ENCODE peak calls at places on chromosomes 6 and 20, in nine cellular contexts. One of them, this sample, is unnamed.

GRCh38 chr6:101614774-101615173 is 221.3 kb downstream of the GRIK2 start:
- DNase-seq in heart right ventricle: no peak
- DNase-seq in tibial nerve: no peak
- DNase-seq in naive thymus-derived CD4-positive, alpha-beta T cell: no peak
- DNase-seq in NB4: no peak
- DNase-seq in AG10803: peak
- DNase-seq in neural progenitor cell: peak
- DNase-seq in fibroblast of pulmonary artery: peak
- DNase-seq in ovary: no peak
- DNase-seq in this sample: no peak

GRCh38 chr20:16301981-16302380 is 271.3 kb downstream of the KIF16B start:
- DNase-seq in heart right ventricle: no peak
- DNase-seq in tibial nerve: no peak
- DNase-seq in naive thymus-derived CD4-positive, alpha-beta T cell: no peak
- DNase-seq in NB4: no peak
- DNase-seq in AG10803: no peak
- DNase-seq in neural progenitor cell: no peak
- DNase-seq in fibroblast of pulmonary artery: no peak
- DNase-seq in ovary: no peak
- DNase-seq in this sample: no peak

GRCh38 chr20:52275243-52275817 is 83.8 kb upstream of the ZFP64 start:
- DNase-seq in heart right ventricle: no peak
- DNase-seq in tibial nerve: no peak
- DNase-seq in naive thymus-derived CD4-positive, alpha-beta T cell: no peak
- DNase-seq in NB4: no peak
- DNase-seq in AG10803: peak
- DNase-seq in neural progenitor cell: no peak
- DNase-seq in fibroblast of pulmonary artery: no peak
- DNase-seq in ovary: no peak
- DNase-seq in this sample: no peak

GRCh38 chr6:67544851-67545452 is 1090.1 kb upstream of the ADGRB3 start:
- DNase-seq in heart right ventricle: no peak
- DNase-seq in tibial nerve: no peak
- DNase-seq in naive thymus-derived CD4-positive, alpha-beta T cell: no peak
- DNase-seq in NB4: peak
- DNase-seq in AG10803: no peak
- DNase-seq in neural progenitor cell: no peak
- DNase-seq in fibroblast of pulmonary artery: no peak
- DNase-seq in ovary: no peak
- DNase-seq in this sample: no peak

GRCh38 chr6:33622456-33623431 is 1.6 kb downstream of the ITPR3 start:
- DNase-seq in heart right ventricle: no peak
- DNase-seq in tibial nerve: no peak
- DNase-seq in naive thymus-derived CD4-positive, alpha-beta T cell: no peak
- DNase-seq in NB4: no peak
- DNase-seq in AG10803: no peak
- DNase-seq in neural progenitor cell: no peak
- DNase-seq in fibroblast of pulmonary artery: peak
- DNase-seq in ovary: no peak
- DNase-seq in this sample: peak

GRCh38 chr6:16140607-16141006 is 11.7 kb downstream of the MYLIP start:
- DNase-seq in heart right ventricle: no peak
- DNase-seq in tibial nerve: no peak
- DNase-seq in naive thymus-derived CD4-positive, alpha-beta T cell: no peak
- DNase-seq in NB4: no peak
- DNase-seq in AG10803: no peak
- DNase-seq in neural progenitor cell: no peak
- DNase-seq in fibroblast of pulmonary artery: no peak
- DNase-seq in ovary: no peak
- DNase-seq in this sample: no peak

GRCh38 chr20:49748525-49748838 is 34.8 kb upstream of the B4GALT5 start:
- DNase-seq in heart right ventricle: no peak
- DNase-seq in tibial nerve: no peak
- DNase-seq in naive thymus-derived CD4-positive, alpha-beta T cell: no peak
- DNase-seq in NB4: no peak
- DNase-seq in AG10803: no peak
- DNase-seq in neural progenitor cell: no peak
- DNase-seq in fibroblast of pulmonary artery: no peak
- DNase-seq in ovary: no peak
- DNase-seq in this sample: no peak

GRCh38 chr6:70547313-70547712 is 19.4 kb upstream of the SDHAF4 start:
- DNase-seq in heart right ventricle: no peak
- DNase-seq in tibial nerve: no peak
- DNase-seq in naive thymus-derived CD4-positive, alpha-beta T cell: no peak
- DNase-seq in NB4: peak
- DNase-seq in AG10803: peak
- DNase-seq in neural progenitor cell: peak
- DNase-seq in fibroblast of pulmonary artery: peak
- DNase-seq in ovary: no peak
- DNase-seq in this sample: no peak

GRCh38 chr6:73710470-73710869 is 14.5 kb downstream of the CD109 start:
- DNase-seq in heart right ventricle: no peak
- DNase-seq in tibial nerve: peak
- DNase-seq in naive thymus-derived CD4-positive, alpha-beta T cell: no peak
- DNase-seq in NB4: no peak
- DNase-seq in AG10803: peak
- DNase-seq in neural progenitor cell: no peak
- DNase-seq in fibroblast of pulmonary artery: peak
- DNase-seq in ovary: no peak
- DNase-seq in this sample: no peak

GRCh38 chr6:87095056-87095527 is at the start of gene CGA:
- DNase-seq in heart right ventricle: no peak
- DNase-seq in tibial nerve: no peak
- DNase-seq in naive thymus-derived CD4-positive, alpha-beta T cell: no peak
- DNase-seq in NB4: no peak
- DNase-seq in AG10803: no peak
- DNase-seq in neural progenitor cell: no peak
- DNase-seq in fibroblast of pulmonary artery: peak
- DNase-seq in ovary: no peak
- DNase-seq in this sample: no peak

GRCh38 chr20:36991708-36992107 is 40.2 kb upstream of the SAMHD1 start:
- DNase-seq in heart right ventricle: no peak
- DNase-seq in tibial nerve: no peak
- DNase-seq in naive thymus-derived CD4-positive, alpha-beta T cell: no peak
- DNase-seq in NB4: no peak
- DNase-seq in AG10803: no peak
- DNase-seq in neural progenitor cell: no peak
- DNase-seq in fibroblast of pulmonary artery: no peak
- DNase-seq in ovary: no peak
- DNase-seq in this sample: no peak

GRCh38 chr20:17721802-17722486 is 22.2 kb downstream of the BANF2 start:
- DNase-seq in heart right ventricle: no peak
- DNase-seq in tibial nerve: no peak
- DNase-seq in naive thymus-derived CD4-positive, alpha-beta T cell: no peak
- DNase-seq in NB4: no peak
- DNase-seq in AG10803: no peak
- DNase-seq in neural progenitor cell: no peak
- DNase-seq in fibroblast of pulmonary artery: peak
- DNase-seq in ovary: no peak
- DNase-seq in this sample: no peak

GRCh38 chr20:43529457-43530153 is 22.1 kb downstream of the L3MBTL1 start:
- DNase-seq in heart right ventricle: no peak
- DNase-seq in tibial nerve: no peak
- DNase-seq in naive thymus-derived CD4-positive, alpha-beta T cell: no peak
- DNase-seq in NB4: no peak
- DNase-seq in AG10803: no peak
- DNase-seq in neural progenitor cell: no peak
- DNase-seq in fibroblast of pulmonary artery: no peak
- DNase-seq in ovary: no peak
- DNase-seq in this sample: no peak

GRCh38 chr20:59662856-59663512 is 58.6 kb downstream of the PHACTR3 start:
- DNase-seq in heart right ventricle: no peak
- DNase-seq in tibial nerve: no peak
- DNase-seq in naive thymus-derived CD4-positive, alpha-beta T cell: no peak
- DNase-seq in NB4: no peak
- DNase-seq in AG10803: no peak
- DNase-seq in neural progenitor cell: no peak
- DNase-seq in fibroblast of pulmonary artery: no peak
- DNase-seq in ovary: no peak
- DNase-seq in this sample: no peak

GRCh38 chr6:158644227-158645063 is at the start of gene DYNLT1:
- DNase-seq in heart right ventricle: peak
- DNase-seq in tibial nerve: peak
- DNase-seq in naive thymus-derived CD4-positive, alpha-beta T cell: peak
- DNase-seq in NB4: peak
- DNase-seq in AG10803: peak
- DNase-seq in neural progenitor cell: peak
- DNase-seq in fibroblast of pulmonary artery: peak
- DNase-seq in ovary: peak
- DNase-seq in this sample: peak

GRCh38 chr20:57317316-57317788 is 12.3 kb upstream of the SPO11 start:
- DNase-seq in heart right ventricle: no peak
- DNase-seq in tibial nerve: no peak
- DNase-seq in naive thymus-derived CD4-positive, alpha-beta T cell: no peak
- DNase-seq in NB4: no peak
- DNase-seq in AG10803: no peak
- DNase-seq in neural progenitor cell: no peak
- DNase-seq in fibroblast of pulmonary artery: no peak
- DNase-seq in ovary: no peak
- DNase-seq in this sample: no peak

GRCh38 chr6:27679308-27679967 is 206.5 kb upstream of the ZNF184 start:
- DNase-seq in heart right ventricle: no peak
- DNase-seq in tibial nerve: no peak
- DNase-seq in naive thymus-derived CD4-positive, alpha-beta T cell: no peak
- DNase-seq in NB4: no peak
- DNase-seq in AG10803: no peak
- DNase-seq in neural progenitor cell: peak
- DNase-seq in fibroblast of pulmonary artery: no peak
- DNase-seq in ovary: no peak
- DNase-seq in this sample: no peak
- H3K4me3 ChIP-seq in heart right ventricle: no peak
- H3K4me3 ChIP-seq in tibial nerve: no peak
- H3K4me3 ChIP-seq in naive thymus-derived CD4-positive, alpha-beta T cell: no peak
- H3K4me3 ChIP-seq in NB4: no peak
- H3K4me3 ChIP-seq in AG10803: no peak
- H3K4me3 ChIP-seq in neural progenitor cell: peak
- H3K4me3 ChIP-seq in fibroblast of pulmonary artery: peak
- H3K4me3 ChIP-seq in ovary: peak
- H3K4me3 ChIP-seq in this sample: no peak

GRCh38 chr6:30987304-30987703 is 3.8 kb downstream of the MUC21 start:
- DNase-seq in heart right ventricle: no peak
- DNase-seq in tibial nerve: no peak
- DNase-seq in naive thymus-derived CD4-positive, alpha-beta T cell: no peak
- DNase-seq in NB4: no peak
- DNase-seq in AG10803: no peak
- DNase-seq in neural progenitor cell: no peak
- DNase-seq in fibroblast of pulmonary artery: no peak
- DNase-seq in ovary: no peak
- DNase-seq in this sample: no peak
- H3K4me3 ChIP-seq in heart right ventricle: no peak
- H3K4me3 ChIP-seq in tibial nerve: no peak
- H3K4me3 ChIP-seq in naive thymus-derived CD4-positive, alpha-beta T cell: no peak
- H3K4me3 ChIP-seq in NB4: no peak
- H3K4me3 ChIP-seq in AG10803: no peak
- H3K4me3 ChIP-seq in neural progenitor cell: no peak
- H3K4me3 ChIP-seq in fibroblast of pulmonary artery: no peak
- H3K4me3 ChIP-seq in ovary: no peak
- H3K4me3 ChIP-seq in this sample: no peak

GRCh38 chr6:8642131-8642530 is 206.8 kb upstream of the SLC35B3 start:
- DNase-seq in heart right ventricle: no peak
- DNase-seq in tibial nerve: peak
- DNase-seq in naive thymus-derived CD4-positive, alpha-beta T cell: no peak
- DNase-seq in NB4: no peak
- DNase-seq in AG10803: no peak
- DNase-seq in neural progenitor cell: peak
- DNase-seq in fibroblast of pulmonary artery: no peak
- DNase-seq in ovary: no peak
- DNase-seq in this sample: no peak
- H3K4me3 ChIP-seq in heart right ventricle: no peak
- H3K4me3 ChIP-seq in tibial nerve: no peak
- H3K4me3 ChIP-seq in naive thymus-derived CD4-positive, alpha-beta T cell: no peak
- H3K4me3 ChIP-seq in NB4: no peak
- H3K4me3 ChIP-seq in AG10803: no peak
- H3K4me3 ChIP-seq in neural progenitor cell: no peak
- H3K4me3 ChIP-seq in fibroblast of pulmonary artery: no peak
- H3K4me3 ChIP-seq in ovary: no peak
- H3K4me3 ChIP-seq in this sample: no peak

DNA sequence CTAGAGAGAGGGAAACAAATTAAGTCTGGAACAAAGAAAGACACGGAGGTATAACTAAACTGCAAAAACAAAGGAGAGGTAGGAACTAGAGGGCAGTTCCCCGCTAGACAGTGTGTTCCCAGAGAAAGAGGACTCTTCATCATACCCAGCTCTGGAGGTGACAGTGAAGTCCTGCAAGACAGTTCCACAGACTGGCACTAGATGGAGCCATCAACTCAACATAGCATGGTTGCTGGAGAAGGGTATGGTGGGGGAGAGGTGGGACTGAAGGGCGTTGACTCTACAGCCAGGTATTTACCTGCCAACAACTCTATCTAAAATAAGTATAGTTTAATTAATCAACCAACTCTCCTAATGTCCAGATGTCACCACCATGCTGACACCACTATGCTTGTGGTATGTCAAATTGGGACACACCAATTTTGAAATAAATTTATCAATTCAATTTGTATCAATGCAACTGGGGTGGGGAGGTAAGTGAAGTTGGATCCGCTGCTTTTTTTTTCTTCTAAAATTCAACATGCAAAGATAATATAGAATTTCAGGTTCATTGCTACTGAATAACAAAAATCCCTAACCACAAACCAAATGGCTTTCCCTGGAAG is 9.7 kb downstream of the BACH2 start:
- DNase-seq in heart right ventricle: no peak
- DNase-seq in tibial nerve: no peak
- DNase-seq in naive thymus-derived CD4-positive, alpha-beta T cell: peak
- DNase-seq in NB4: peak
- DNase-seq in AG10803: no peak
- DNase-seq in neural progenitor cell: peak
- DNase-seq in fibroblast of pulmonary artery: peak
- DNase-seq in ovary: no peak
- DNase-seq in this sample: no peak
- H3K4me3 ChIP-seq in heart right ventricle: no peak
- H3K4me3 ChIP-seq in tibial nerve: no peak
- H3K4me3 ChIP-seq in naive thymus-derived CD4-positive, alpha-beta T cell: peak
- H3K4me3 ChIP-seq in NB4: no peak
- H3K4me3 ChIP-seq in AG10803: no peak
- H3K4me3 ChIP-seq in neural progenitor cell: no peak
- H3K4me3 ChIP-seq in fibroblast of pulmonary artery: no peak
- H3K4me3 ChIP-seq in ovary: no peak
- H3K4me3 ChIP-seq in this sample: no peak

GRCh38 chr6:168268755-168269154 is 50.8 kb downstream of the DACT2 start:
- DNase-seq in heart right ventricle: no peak
- DNase-seq in tibial nerve: no peak
- DNase-seq in naive thymus-derived CD4-positive, alpha-beta T cell: no peak
- DNase-seq in NB4: no peak
- DNase-seq in AG10803: no peak
- DNase-seq in neural progenitor cell: no peak
- DNase-seq in fibroblast of pulmonary artery: no peak
- DNase-seq in ovary: no peak
- DNase-seq in this sample: no peak
- H3K4me3 ChIP-seq in heart right ventricle: no peak
- H3K4me3 ChIP-seq in tibial nerve: no peak
- H3K4me3 ChIP-seq in naive thymus-derived CD4-positive, alpha-beta T cell: no peak
- H3K4me3 ChIP-seq in NB4: no peak
- H3K4me3 ChIP-seq in AG10803: no peak
- H3K4me3 ChIP-seq in neural progenitor cell: no peak
- H3K4me3 ChIP-seq in fibroblast of pulmonary artery: no peak
- H3K4me3 ChIP-seq in ovary: no peak
- H3K4me3 ChIP-seq in this sample: no peak

GRCh38 chr6:149863596-149863845 is 638 bp downstream of the LRP11 start:
- DNase-seq in heart right ventricle: no peak
- DNase-seq in tibial nerve: no peak
- DNase-seq in naive thymus-derived CD4-positive, alpha-beta T cell: peak
- DNase-seq in NB4: no peak
- DNase-seq in AG10803: no peak
- DNase-seq in neural progenitor cell: no peak
- DNase-seq in fibroblast of pulmonary artery: no peak
- DNase-seq in ovary: no peak
- DNase-seq in this sample: no peak
- H3K4me3 ChIP-seq in heart right ventricle: peak
- H3K4me3 ChIP-seq in tibial nerve: peak
- H3K4me3 ChIP-seq in naive thymus-derived CD4-positive, alpha-beta T cell: peak
- H3K4me3 ChIP-seq in NB4: peak
- H3K4me3 ChIP-seq in AG10803: peak
- H3K4me3 ChIP-seq in neural progenitor cell: peak
- H3K4me3 ChIP-seq in fibroblast of pulmonary artery: peak
- H3K4me3 ChIP-seq in ovary: peak
- H3K4me3 ChIP-seq in this sample: peak